ENCODE peak calls at places on chromosome 1, in nine cellular contexts. P, V, N, Z, I, J, H, C and A are unnamed samples.

GRCh38 chr1:29513357-29513756 is 277.0 kb downstream of the PTPRU start:
- DNase-seq in P (no peak), V (peak), N (no peak), Z (peak), I (no peak), J (peak), H (no peak), C (peak), A (peak)

GRCh38 chr1:21511579-21512522 is 2.6 kb downstream of the ALPL start:
- DNase-seq in P (no peak), V (peak), N (no peak), Z (no peak), I (no peak), J (no peak), H (no peak), C (no peak), A (no peak)

GRCh38 chr1:27318596-27318995 is 3.4 kb upstream of the TMEM222 start:
- DNase-seq in P (no peak), V (peak), N (no peak), Z (no peak), I (no peak), J (no peak), H (no peak), C (no peak), A (no peak)

GRCh38 chr1:212613440-212614335 is 5.1 kb downstream of the ATF3 start:
- DNase-seq in P (no peak), V (no peak), N (no peak), Z (no peak), I (no peak), J (no peak), H (no peak), C (no peak), A (no peak)

GRCh38 chr1:226988337-226988672 is 48.2 kb downstream of the COQ8A start:
- DNase-seq in P (no peak), V (no peak), N (no peak), Z (peak), I (no peak), J (peak), H (no peak), C (no peak), A (no peak)

GRCh38 chr1:229993894-229994293 is 73.1 kb upstream of the GALNT2 start:
- DNase-seq in P (no peak), V (no peak), N (no peak), Z (no peak), I (no peak), J (no peak), H (no peak), C (no peak), A (no peak)

GRCh38 chr1:208065862-208066261 is 154.9 kb upstream of the CD34 start:
- DNase-seq in P (no peak), V (peak), N (no peak), Z (no peak), I (no peak), J (peak), H (no peak), C (no peak), A (no peak)

GRCh38 chr1:111141803-111142202 is 1.8 kb downstream of the CEPT1 start:
- DNase-seq in P (no peak), V (no peak), N (no peak), Z (no peak), I (no peak), J (no peak), H (no peak), C (no peak), A (no peak)

GRCh38 chr1:16980473-16981268 is at the start of gene MFAP2:
- DNase-seq in P (no peak), V (no peak), N (no peak), Z (no peak), I (no peak), J (no peak), H (no peak), C (no peak), A (no peak)

GRCh38 chr1:85278853-85279314 is 2.5 kb upstream of the BCL10 start:
- DNase-seq in P (no peak), V (peak), N (no peak), Z (no peak), I (no peak), J (no peak), H (no peak), C (no peak), A (no peak)

GRCh38 chr1:30864681-30865080 is 43.9 kb downstream of the SDC3 start:
- DNase-seq in P (no peak), V (no peak), N (no peak), Z (no peak), I (no peak), J (no peak), H (no peak), C (no peak), A (no peak)

GRCh38 chr1:178937770-178938169 is 66.9 kb upstream of the ANGPTL1 start:
- DNase-seq in P (no peak), V (no peak), N (no peak), Z (no peak), I (no peak), J (no peak), H (no peak), C (no peak), A (no peak)

GRCh38 chr1:145936247-145936646 is 9.0 kb upstream of the RBM8A start:
- DNase-seq in P (no peak), V (no peak), N (no peak), Z (no peak), I (no peak), J (no peak), H (no peak), C (no peak), A (no peak)

GRCh38 chr1:21384620-21385019 is 55.3 kb upstream of the NBPF3 start:
- DNase-seq in P (no peak), V (no peak), N (no peak), Z (no peak), I (no peak), J (peak), H (no peak), C (no peak), A (no peak)

GRCh38 chr1:64595871-64596515 is 126.1 kb downstream of the CACHD1 start:
- DNase-seq in P (no peak), V (no peak), N (no peak), Z (peak), I (no peak), J (no peak), H (no peak), C (no peak), A (no peak)

GRCh38 chr1:164703971-164704411 is 145.0 kb downstream of the PBX1 start:
- DNase-seq in P (no peak), V (no peak), N (no peak), Z (no peak), I (no peak), J (no peak), H (no peak), C (no peak), A (no peak)

GRCh38 chr1:151145158-151146071 is 1.0 kb downstream of the SEMA6C start:
- DNase-seq in P (no peak), V (no peak), N (no peak), Z (no peak), I (no peak), J (no peak), H (no peak), C (no peak), A (no peak)

GRCh38 chr1:205030916-205031315 is 12.1 kb upstream of the CNTN2 start:
- DNase-seq in P (no peak), V (no peak), N (no peak), Z (no peak), I (no peak), J (no peak), H (no peak), C (no peak), A (no peak)

GRCh38 chr1:203039609-203040517 is 13.6 kb downstream of the PPFIA4 start:
- DNase-seq in P (no peak), V (no peak), N (no peak), Z (no peak), I (no peak), J (no peak), H (no peak), C (no peak), A (no peak)